ENCODE peak calls at places on chromosomes 3 and 15, in four cellular contexts. E is fibroblast of pulmonary artery, C is HEK293T, H is WERI-Rb-1. N is an unnamed sample.

GRCh38 chr3:39021465-39022274 is 30.1 kb downstream of the SCN11A start:
- DNase-seq in E (no peak), H (no peak), C (no peak), N (no peak)

GRCh38 chr3:9079674-9080073 is 116.4 kb upstream of the RAD18 start:
- DNase-seq in E (no peak), H (no peak), C (no peak), N (no peak)

GRCh38 chr15:90004252-90004651 is 3.1 kb downstream of the ZNF710 start:
- DNase-seq in E (peak; percentile 32), H (no peak), C (no peak), N (peak; percentile 65)

GRCh38 chr3:169389925-169390253 is 273.6 kb downstream of the MECOM start:
- DNase-seq in H (no peak), E (no peak), C (no peak), N (no peak)

GRCh38 chr3:115855911-115856310 is 232.6 kb downstream of the GAP43 start:
- DNase-seq in C (no peak), E (peak; percentile 6), H (no peak), N (no peak)

GRCh38 chr3:138696661-138697370 is 88.2 kb downstream of the FAIM start:
- DNase-seq in H (no peak), C (no peak), E (peak; percentile 37), N (peak; percentile 77)

GRCh38 chr15:55708720-55709119 is 34.2 kb downstream of the PRTG start:
- DNase-seq in H (peak; percentile 52), C (no peak), E (no peak), N (peak; percentile 34)

GRCh38 chr15:97023131-97023844 is 692.8 kb downstream of the NR2F2 start:
- DNase-seq in H (no peak), E (peak; percentile 74), C (no peak), N (peak; percentile 55)

GRCh38 chr3:132255041-132255745 is 62.0 kb upstream of the ACP3 start:
- DNase-seq in C (no peak), H (no peak), E (peak; percentile 83), N (peak; percentile 71)

GRCh38 chr15:90087454-90088154 is 14.7 kb downstream of the IDH2 start:
- DNase-seq in C (peak; percentile 64), H (peak; percentile 53), E (peak; percentile 43), N (peak; percentile 29)

GRCh38 chr3:196639517-196640500 is at the start of gene NRROS:
- DNase-seq in H (no peak), C (peak; percentile 48), E (peak; percentile 60), N (peak; percentile 43)

GRCh38 chr3:162142511-162142910 is 645.9 kb downstream of the OTOL1 start:
- DNase-seq in E (peak; percentile 65), H (no peak), C (no peak), N (peak; percentile 71)

GRCh38 chr15:94174399-94174802 is 57.0 kb upstream of the MCTP2 start:
- DNase-seq in H (no peak), C (no peak), E (no peak), N (peak; percentile 43)

GRCh38 chr15:84871428-84871985 is 13.0 kb upstream of the SLC28A1 start:
- DNase-seq in H (no peak), E (no peak), C (no peak), N (no peak)

GRCh38 chr15:90812881-90813280 is 55.5 kb upstream of the FURIN start:
- DNase-seq in H (no peak), C (no peak), E (no peak), N (no peak)

GRCh38 chr15:94451461-94451860 is 220.1 kb downstream of the MCTP2 start:
- DNase-seq in H (no peak), E (no peak), C (no peak), N (peak; percentile 49)

GRCh38 chr15:62362608-62363007 is 197.5 kb upstream of the C2CD4B start:
- DNase-seq in C (no peak), H (no peak), E (peak; percentile 72), N (peak; percentile 68)

GRCh38 chr15:24718289-24719082 is 42.9 kb downstream of the NPAP1 start:
- DNase-seq in E (no peak), H (no peak), C (no peak), N (no peak)

GRCh38 chr3:194486540-194487288 is at the start of gene ATP13A3:
- DNase-seq in H (peak; percentile 73), C (peak; percentile 90), E (peak; percentile 95), N (peak; percentile 92)